ENCODE peak calls at places on chromosome 10, in nine cellular contexts. O, P, U, L, X, I, Y, G and V are unnamed samples.
A peak's percentile ranks its signal among the peaks of the same experiment; 100 is the strongest.

GRCh38 chr10:47057471-47057870 is 146.2 kb downstream of the PTPN20 start:
- DNase-seq in Y (no peak), P (no peak), X (no peak), G (no peak), O (peak; percentile 38), I (no peak), L (no peak), U (no peak), V (no peak)

GRCh38 chr10:111113961-111114830 is 37.4 kb downstream of the ADRA2A start:
- DNase-seq in I (no peak), O (peak; percentile 50), Y (no peak), X (no peak), U (peak; percentile 81), G (no peak), P (no peak), L (no peak), V (no peak)

GRCh38 chr10:77835669-77836086 is 90.9 kb downstream of the DLG5 start:
- DNase-seq in G (no peak), O (no peak), I (no peak), P (no peak), U (no peak), L (no peak), Y (no peak), X (no peak), V (no peak)

GRCh38 chr10:47198221-47198620 is 101.8 kb upstream of the GDF10 start:
- DNase-seq in O (no peak), I (no peak), U (no peak), Y (no peak), G (no peak), P (no peak), X (no peak), L (no peak), V (no peak)

GRCh38 chr10:35640951-35641429 is 1.1 kb downstream of the FZD8 start:
- DNase-seq in I (peak; percentile 82), Y (peak; percentile 52), P (peak; percentile 24), G (peak; percentile 65), X (peak; percentile 35), U (peak; percentile 81), O (peak; percentile 78), L (peak; percentile 82), V (peak; percentile 43)

GRCh38 chr10:3452683-3453388 is 280.3 kb upstream of the PITRM1 start:
- DNase-seq in G (no peak), P (no peak), L (no peak), O (no peak), Y (no peak), U (peak; percentile 63), X (no peak), I (no peak), V (no peak)

GRCh38 chr10:90461437-90462155 is 396.2 kb downstream of the HTR7 start:
- DNase-seq in X (no peak), P (no peak), O (no peak), G (no peak), Y (no peak), I (no peak), U (no peak), L (no peak), V (no peak)

GRCh38 chr10:96664563-96664962 is 55.8 kb downstream of the PIK3AP1 start:
- DNase-seq in L (no peak), X (no peak), P (no peak), Y (no peak), G (no peak), I (no peak), O (no peak), U (no peak), V (no peak)

GRCh38 chr10:43355749-43356371 is 15.6 kb upstream of the FXYD4 start:
- DNase-seq in U (no peak), I (no peak), L (no peak), X (no peak), P (no peak), G (peak; percentile 15), O (no peak), Y (no peak), V (no peak)